ENCODE peak calls at places on chromosomes 11 and 22, in nine cellular contexts. One of them, this sample, is unnamed.

GRCh38 chr22:27990879-27991278 is 71.8 kb upstream of the PITPNB start:
- DNase-seq in SHP77: peak; percentile 21
- DNase-seq in activated CD4-positive, CD25-positive, alpha-beta regulatory T cell: no peak
- DNase-seq in AG10803: peak; percentile 33
- DNase-seq in T follicular helper cell: no peak
- DNase-seq in brain microvascular endothelial cell: no peak
- DNase-seq in activated naive CD4-positive, alpha-beta T cell: no peak
- DNase-seq in M059J: no peak
- DNase-seq in activated CD4-positive, alpha-beta T cell treated with anti-CD3 and anti-CD28 coated beads, Interleukin-2, amount 50 U/mL, for 48 hours: no peak
- DNase-seq in this sample: peak; percentile 65

GRCh38 chr11:130904380-130904779 is 11.9 kb downstream of the SNX19 start:
- DNase-seq in SHP77: no peak
- DNase-seq in brain microvascular endothelial cell: no peak
- DNase-seq in activated CD4-positive, CD25-positive, alpha-beta regulatory T cell: no peak
- DNase-seq in T follicular helper cell: no peak
- DNase-seq in M059J: no peak
- DNase-seq in AG10803: no peak
- DNase-seq in activated naive CD4-positive, alpha-beta T cell: no peak
- DNase-seq in activated CD4-positive, alpha-beta T cell treated with anti-CD3 and anti-CD28 coated beads, Interleukin-2, amount 50 U/mL, for 48 hours: no peak
- DNase-seq in this sample: peak; percentile 22

GRCh38 chr11:66848671-66849500 is 5.6 kb downstream of the RCE1 start:
- DNase-seq in activated naive CD4-positive, alpha-beta T cell: no peak
- DNase-seq in brain microvascular endothelial cell: no peak
- DNase-seq in AG10803: no peak
- DNase-seq in SHP77: no peak
- DNase-seq in activated CD4-positive, alpha-beta T cell treated with anti-CD3 and anti-CD28 coated beads, Interleukin-2, amount 50 U/mL, for 48 hours: no peak
- DNase-seq in M059J: no peak
- DNase-seq in activated CD4-positive, CD25-positive, alpha-beta regulatory T cell: no peak
- DNase-seq in T follicular helper cell: no peak
- DNase-seq in this sample: no peak

GRCh38 chr11:95788921-95789505 is 569 bp downstream of the FAM76B start:
- DNase-seq in SHP77: peak; percentile 26
- DNase-seq in M059J: peak; percentile 63
- DNase-seq in AG10803: peak; percentile 47
- DNase-seq in activated CD4-positive, CD25-positive, alpha-beta regulatory T cell: no peak
- DNase-seq in activated naive CD4-positive, alpha-beta T cell: peak; percentile 26
- DNase-seq in brain microvascular endothelial cell: peak; percentile 39
- DNase-seq in activated CD4-positive, alpha-beta T cell treated with anti-CD3 and anti-CD28 coated beads, Interleukin-2, amount 50 U/mL, for 48 hours: no peak
- DNase-seq in T follicular helper cell: peak; percentile 21
- DNase-seq in this sample: peak; percentile 40

GRCh38 chr11:32527191-32527590 is 56.4 kb upstream of the EIF3M start:
- DNase-seq in activated naive CD4-positive, alpha-beta T cell: no peak
- DNase-seq in SHP77: no peak
- DNase-seq in activated CD4-positive, alpha-beta T cell treated with anti-CD3 and anti-CD28 coated beads, Interleukin-2, amount 50 U/mL, for 48 hours: no peak
- DNase-seq in AG10803: no peak
- DNase-seq in M059J: peak; percentile 27
- DNase-seq in activated CD4-positive, CD25-positive, alpha-beta regulatory T cell: no peak
- DNase-seq in brain microvascular endothelial cell: no peak
- DNase-seq in T follicular helper cell: no peak
- DNase-seq in this sample: no peak

GRCh38 chr11:3859373-3859881 is 4.0 kb downstream of the STIM1 start:
- DNase-seq in activated CD4-positive, CD25-positive, alpha-beta regulatory T cell: no peak
- DNase-seq in SHP77: no peak
- DNase-seq in brain microvascular endothelial cell: no peak
- DNase-seq in T follicular helper cell: no peak
- DNase-seq in activated naive CD4-positive, alpha-beta T cell: no peak
- DNase-seq in M059J: no peak
- DNase-seq in activated CD4-positive, alpha-beta T cell treated with anti-CD3 and anti-CD28 coated beads, Interleukin-2, amount 50 U/mL, for 48 hours: no peak
- DNase-seq in AG10803: no peak
- DNase-seq in this sample: peak; percentile 87

GRCh38 chr11:77107950-77108349 is 5.3 kb downstream of the OMP start:
- DNase-seq in T follicular helper cell: no peak
- DNase-seq in SHP77: no peak
- DNase-seq in M059J: peak; percentile 99
- DNase-seq in activated CD4-positive, alpha-beta T cell treated with anti-CD3 and anti-CD28 coated beads, Interleukin-2, amount 50 U/mL, for 48 hours: no peak
- DNase-seq in activated CD4-positive, CD25-positive, alpha-beta regulatory T cell: no peak
- DNase-seq in AG10803: peak; percentile 81
- DNase-seq in brain microvascular endothelial cell: peak; percentile 91
- DNase-seq in activated naive CD4-positive, alpha-beta T cell: no peak
- DNase-seq in this sample: no peak

GRCh38 chr11:17580271-17580670 is 33.2 kb downstream of the OTOG start:
- DNase-seq in SHP77: no peak
- DNase-seq in AG10803: no peak
- DNase-seq in brain microvascular endothelial cell: no peak
- DNase-seq in M059J: no peak
- DNase-seq in activated CD4-positive, CD25-positive, alpha-beta regulatory T cell: no peak
- DNase-seq in T follicular helper cell: no peak
- DNase-seq in activated naive CD4-positive, alpha-beta T cell: no peak
- DNase-seq in activated CD4-positive, alpha-beta T cell treated with anti-CD3 and anti-CD28 coated beads, Interleukin-2, amount 50 U/mL, for 48 hours: no peak
- DNase-seq in this sample: no peak

GRCh38 chr11:130781906-130782305 is 134.4 kb downstream of the SNX19 start:
- DNase-seq in activated naive CD4-positive, alpha-beta T cell: no peak
- DNase-seq in T follicular helper cell: no peak
- DNase-seq in AG10803: peak; percentile 73
- DNase-seq in brain microvascular endothelial cell: peak; percentile 77
- DNase-seq in SHP77: no peak
- DNase-seq in M059J: peak; percentile 94
- DNase-seq in activated CD4-positive, alpha-beta T cell treated with anti-CD3 and anti-CD28 coated beads, Interleukin-2, amount 50 U/mL, for 48 hours: no peak
- DNase-seq in activated CD4-positive, CD25-positive, alpha-beta regulatory T cell: no peak
- DNase-seq in this sample: no peak

GRCh38 chr11:33542921-33543320 is 157.7 kb downstream of the C11orf91 start:
- DNase-seq in AG10803: peak; percentile 46
- DNase-seq in brain microvascular endothelial cell: peak; percentile 40
- DNase-seq in activated naive CD4-positive, alpha-beta T cell: no peak
- DNase-seq in SHP77: peak; percentile 12
- DNase-seq in activated CD4-positive, alpha-beta T cell treated with anti-CD3 and anti-CD28 coated beads, Interleukin-2, amount 50 U/mL, for 48 hours: peak; percentile 37
- DNase-seq in M059J: peak; percentile 60
- DNase-seq in activated CD4-positive, CD25-positive, alpha-beta regulatory T cell: peak; percentile 6
- DNase-seq in T follicular helper cell: peak; percentile 16
- DNase-seq in this sample: peak; percentile 47

GRCh38 chr22:31870890-31871289 is 73.4 kb upstream of the YWHAH start:
- DNase-seq in SHP77: peak; percentile 46
- DNase-seq in T follicular helper cell: no peak
- DNase-seq in brain microvascular endothelial cell: peak; percentile 93
- DNase-seq in M059J: peak; percentile 84
- DNase-seq in activated CD4-positive, CD25-positive, alpha-beta regulatory T cell: no peak
- DNase-seq in activated naive CD4-positive, alpha-beta T cell: no peak
- DNase-seq in activated CD4-positive, alpha-beta T cell treated with anti-CD3 and anti-CD28 coated beads, Interleukin-2, amount 50 U/mL, for 48 hours: no peak
- DNase-seq in AG10803: peak; percentile 76
- DNase-seq in this sample: no peak

GRCh38 chr22:41732096-41732772 is 32.9 kb downstream of the MEI1 start:
- DNase-seq in AG10803: no peak
- DNase-seq in brain microvascular endothelial cell: no peak
- DNase-seq in activated naive CD4-positive, alpha-beta T cell: no peak
- DNase-seq in activated CD4-positive, CD25-positive, alpha-beta regulatory T cell: no peak
- DNase-seq in M059J: no peak
- DNase-seq in SHP77: no peak
- DNase-seq in T follicular helper cell: no peak
- DNase-seq in activated CD4-positive, alpha-beta T cell treated with anti-CD3 and anti-CD28 coated beads, Interleukin-2, amount 50 U/mL, for 48 hours: no peak
- DNase-seq in this sample: no peak

GRCh38 chr11:12433571-12434061 is 56.2 kb downstream of the PARVA start:
- DNase-seq in AG10803: peak; percentile 95
- DNase-seq in activated naive CD4-positive, alpha-beta T cell: no peak
- DNase-seq in activated CD4-positive, alpha-beta T cell treated with anti-CD3 and anti-CD28 coated beads, Interleukin-2, amount 50 U/mL, for 48 hours: no peak
- DNase-seq in SHP77: no peak
- DNase-seq in brain microvascular endothelial cell: peak; percentile 55
- DNase-seq in M059J: peak; percentile 78
- DNase-seq in T follicular helper cell: no peak
- DNase-seq in activated CD4-positive, CD25-positive, alpha-beta regulatory T cell: no peak
- DNase-seq in this sample: no peak

GRCh38 chr11:43278302-43278956 is 33.4 kb upstream of the API5 start:
- DNase-seq in AG10803: peak; percentile 30
- DNase-seq in activated naive CD4-positive, alpha-beta T cell: no peak
- DNase-seq in SHP77: peak; percentile 55
- DNase-seq in brain microvascular endothelial cell: peak; percentile 9
- DNase-seq in T follicular helper cell: no peak
- DNase-seq in activated CD4-positive, CD25-positive, alpha-beta regulatory T cell: no peak
- DNase-seq in activated CD4-positive, alpha-beta T cell treated with anti-CD3 and anti-CD28 coated beads, Interleukin-2, amount 50 U/mL, for 48 hours: no peak
- DNase-seq in M059J: peak; percentile 53
- DNase-seq in this sample: peak; percentile 46

GRCh38 chr11:35945137-35945518 is 1.3 kb downstream of the LDLRAD3 start:
- DNase-seq in activated CD4-positive, CD25-positive, alpha-beta regulatory T cell: no peak
- DNase-seq in AG10803: no peak
- DNase-seq in activated CD4-positive, alpha-beta T cell treated with anti-CD3 and anti-CD28 coated beads, Interleukin-2, amount 50 U/mL, for 48 hours: no peak
- DNase-seq in SHP77: no peak
- DNase-seq in M059J: no peak
- DNase-seq in T follicular helper cell: no peak
- DNase-seq in activated naive CD4-positive, alpha-beta T cell: no peak
- DNase-seq in brain microvascular endothelial cell: no peak
- DNase-seq in this sample: no peak

GRCh38 chr11:31655483-31655882 is 145.9 kb downstream of the ELP4 start:
- DNase-seq in T follicular helper cell: no peak
- DNase-seq in brain microvascular endothelial cell: peak; percentile 84
- DNase-seq in activated CD4-positive, CD25-positive, alpha-beta regulatory T cell: no peak
- DNase-seq in activated naive CD4-positive, alpha-beta T cell: no peak
- DNase-seq in SHP77: no peak
- DNase-seq in M059J: peak; percentile 98
- DNase-seq in AG10803: peak; percentile 86
- DNase-seq in activated CD4-positive, alpha-beta T cell treated with anti-CD3 and anti-CD28 coated beads, Interleukin-2, amount 50 U/mL, for 48 hours: no peak
- DNase-seq in this sample: no peak

GRCh38 chr22:46013460-46014416 is 36.8 kb upstream of the WNT7B start:
- DNase-seq in AG10803: peak; percentile 96
- DNase-seq in activated CD4-positive, alpha-beta T cell treated with anti-CD3 and anti-CD28 coated beads, Interleukin-2, amount 50 U/mL, for 48 hours: peak; percentile 96
- DNase-seq in activated CD4-positive, CD25-positive, alpha-beta regulatory T cell: peak; percentile 85
- DNase-seq in brain microvascular endothelial cell: peak; percentile 93
- DNase-seq in SHP77: peak; percentile 94
- DNase-seq in T follicular helper cell: peak; percentile 67
- DNase-seq in activated naive CD4-positive, alpha-beta T cell: peak; percentile 75
- DNase-seq in M059J: peak; percentile 94
- DNase-seq in this sample: peak; percentile 89

GRCh38 chr11:66718320-66718971 is 10.6 kb downstream of the SPTBN2 start:
- DNase-seq in activated CD4-positive, CD25-positive, alpha-beta regulatory T cell: no peak
- DNase-seq in AG10803: no peak
- DNase-seq in SHP77: no peak
- DNase-seq in activated naive CD4-positive, alpha-beta T cell: no peak
- DNase-seq in activated CD4-positive, alpha-beta T cell treated with anti-CD3 and anti-CD28 coated beads, Interleukin-2, amount 50 U/mL, for 48 hours: no peak
- DNase-seq in T follicular helper cell: no peak
- DNase-seq in brain microvascular endothelial cell: no peak
- DNase-seq in M059J: no peak
- DNase-seq in this sample: no peak

This sample was measured in K562.